ENCODE peak calls at places on chromosome 14, in five cellular contexts. One of them, this sample, is unnamed.

GRCh38 chr14:59313063-59314018 is 124.9 kb downstream of the DAAM1 start:
- DNase-seq in fibroblast of the aortic adventitia: no peak
- DNase-seq in colonic mucosa: no peak
- DNase-seq in lower lobe of right lung: no peak
- DNase-seq in brain microvascular endothelial cell: no peak
- DNase-seq in this sample: no peak

GRCh38 chr14:87264386-87264785 is 728.6 kb downstream of the GALC start:
- DNase-seq in lower lobe of right lung: no peak
- DNase-seq in colonic mucosa: no peak
- DNase-seq in fibroblast of the aortic adventitia: no peak
- DNase-seq in brain microvascular endothelial cell: no peak
- DNase-seq in this sample: no peak

GRCh38 chr14:81990312-81990761 is 456.7 kb upstream of the SEL1L start:
- DNase-seq in lower lobe of right lung: no peak
- DNase-seq in colonic mucosa: peak
- DNase-seq in brain microvascular endothelial cell: peak
- DNase-seq in fibroblast of the aortic adventitia: peak
- DNase-seq in this sample: peak

GRCh38 chr14:35814371-35815005 is 5.4 kb upstream of the RALGAPA1 start:
- DNase-seq in brain microvascular endothelial cell: peak
- DNase-seq in fibroblast of the aortic adventitia: peak
- DNase-seq in lower lobe of right lung: no peak
- DNase-seq in colonic mucosa: peak
- DNase-seq in this sample: no peak

GRCh38 chr14:77217551-77217950 is 36.0 kb downstream of the TMEM63C start:
- DNase-seq in colonic mucosa: no peak
- DNase-seq in fibroblast of the aortic adventitia: no peak
- DNase-seq in lower lobe of right lung: no peak
- DNase-seq in brain microvascular endothelial cell: no peak
- DNase-seq in this sample: no peak

GRCh38 chr14:81009339-81009738 is 53.9 kb downstream of the TSHR start:
- DNase-seq in fibroblast of the aortic adventitia: no peak
- DNase-seq in brain microvascular endothelial cell: no peak
- DNase-seq in colonic mucosa: no peak
- DNase-seq in lower lobe of right lung: no peak
- DNase-seq in this sample: no peak

GRCh38 chr14:89544636-89545301 is 127.7 kb upstream of the FOXN3 start:
- DNase-seq in colonic mucosa: no peak
- DNase-seq in lower lobe of right lung: no peak
- DNase-seq in brain microvascular endothelial cell: peak
- DNase-seq in fibroblast of the aortic adventitia: no peak
- DNase-seq in this sample: no peak

GRCh38 chr14:95068521-95068920 is 88.8 kb downstream of the DICER1 start:
- DNase-seq in fibroblast of the aortic adventitia: no peak
- DNase-seq in brain microvascular endothelial cell: no peak
- DNase-seq in lower lobe of right lung: no peak
- DNase-seq in colonic mucosa: no peak
- DNase-seq in this sample: no peak

GRCh38 chr14:69606258-69606657 is 5.1 kb upstream of the SUSD6 start:
- DNase-seq in brain microvascular endothelial cell: no peak
- DNase-seq in colonic mucosa: peak
- DNase-seq in lower lobe of right lung: peak
- DNase-seq in fibroblast of the aortic adventitia: no peak
- DNase-seq in this sample: no peak

GRCh38 chr14:101009531-101009930 is 106.0 kb upstream of the RTL1 start:
- DNase-seq in fibroblast of the aortic adventitia: no peak
- DNase-seq in colonic mucosa: no peak
- DNase-seq in brain microvascular endothelial cell: no peak
- DNase-seq in lower lobe of right lung: no peak
- DNase-seq in this sample: no peak

GRCh38 chr14:58177125-58177524 is 22.8 kb upstream of the ACTR10 start:
- DNase-seq in fibroblast of the aortic adventitia: no peak
- DNase-seq in brain microvascular endothelial cell: no peak
- DNase-seq in colonic mucosa: no peak
- DNase-seq in lower lobe of right lung: no peak
- DNase-seq in this sample: no peak

GRCh38 chr14:30525833-30526232 is 33.1 kb upstream of the G2E3 start:
- DNase-seq in fibroblast of the aortic adventitia: no peak
- DNase-seq in colonic mucosa: no peak
- DNase-seq in brain microvascular endothelial cell: no peak
- DNase-seq in lower lobe of right lung: no peak
- DNase-seq in this sample: no peak

GRCh38 chr14:27025648-27026047 is 427.8 kb upstream of the NOVA1 start:
- DNase-seq in lower lobe of right lung: no peak
- DNase-seq in fibroblast of the aortic adventitia: no peak
- DNase-seq in colonic mucosa: no peak
- DNase-seq in brain microvascular endothelial cell: no peak
- DNase-seq in this sample: no peak

GRCh38 chr14:100616854-100617714 is 29.9 kb upstream of the BEGAIN start:
- DNase-seq in fibroblast of the aortic adventitia: no peak
- DNase-seq in lower lobe of right lung: no peak
- DNase-seq in brain microvascular endothelial cell: no peak
- DNase-seq in colonic mucosa: no peak
- DNase-seq in this sample: no peak

GRCh38 chr14:86782092-86782580 is 1210.8 kb downstream of the GALC start:
- DNase-seq in colonic mucosa: no peak
- DNase-seq in brain microvascular endothelial cell: no peak
- DNase-seq in lower lobe of right lung: no peak
- DNase-seq in fibroblast of the aortic adventitia: no peak
- DNase-seq in this sample: no peak

GRCh38 chr14:67746927-67747326 is 45.2 kb downstream of the RDH12 start:
- DNase-seq in brain microvascular endothelial cell: no peak
- DNase-seq in fibroblast of the aortic adventitia: no peak
- DNase-seq in lower lobe of right lung: no peak
- DNase-seq in colonic mucosa: no peak
- DNase-seq in this sample: no peak

GRCh38 chr14:52020866-52021717 is 31.7 kb downstream of the RTRAF start:
- DNase-seq in brain microvascular endothelial cell: no peak
- DNase-seq in colonic mucosa: peak
- DNase-seq in fibroblast of the aortic adventitia: peak
- DNase-seq in lower lobe of right lung: no peak
- DNase-seq in this sample: no peak

GRCh38 chr14:50772361-50772760 is 58.6 kb downstream of the NIN start:
- DNase-seq in brain microvascular endothelial cell: peak
- DNase-seq in colonic mucosa: no peak
- DNase-seq in lower lobe of right lung: no peak
- DNase-seq in fibroblast of the aortic adventitia: peak
- DNase-seq in this sample: peak

GRCh38 chr14:56474419-56475022 is 105.1 kb upstream of the TMEM260 start:
- DNase-seq in lower lobe of right lung: no peak
- DNase-seq in fibroblast of the aortic adventitia: peak
- DNase-seq in colonic mucosa: no peak
- DNase-seq in brain microvascular endothelial cell: no peak
- DNase-seq in this sample: peak

GRCh38 chr14:60647837-60648168 is 1.5 kb downstream of the SIX1 start:
- DNase-seq in brain microvascular endothelial cell: no peak
- DNase-seq in fibroblast of the aortic adventitia: no peak
- DNase-seq in lower lobe of right lung: no peak
- DNase-seq in colonic mucosa: no peak
- DNase-seq in this sample: no peak

GRCh38 chr14:91606851-91607250 is 96.7 kb upstream of the PPP4R3A start:
- DNase-seq in colonic mucosa: no peak
- DNase-seq in fibroblast of the aortic adventitia: no peak
- DNase-seq in brain microvascular endothelial cell: no peak
- DNase-seq in lower lobe of right lung: no peak
- DNase-seq in this sample: no peak

GRCh38 chr14:69684461-69685183 is 73.2 kb downstream of the SUSD6 start:
- DNase-seq in lower lobe of right lung: peak
- DNase-seq in fibroblast of the aortic adventitia: no peak
- DNase-seq in brain microvascular endothelial cell: no peak
- DNase-seq in colonic mucosa: no peak
- DNase-seq in this sample: no peak

GRCh38 chr14:90796319-90796718 is 19.9 kb downstream of the TTC7B start:
- DNase-seq in colonic mucosa: no peak
- DNase-seq in brain microvascular endothelial cell: no peak
- DNase-seq in lower lobe of right lung: peak
- DNase-seq in fibroblast of the aortic adventitia: no peak
- DNase-seq in this sample: no peak

GRCh38 chr14:91380610-91381371 is 36.8 kb downstream of the CCDC88C start:
- DNase-seq in fibroblast of the aortic adventitia: peak
- DNase-seq in colonic mucosa: no peak
- DNase-seq in brain microvascular endothelial cell: peak
- DNase-seq in lower lobe of right lung: peak
- DNase-seq in this sample: peak

GRCh38 chr14:85587152-85587697 is 57.3 kb downstream of the FLRT2 start:
- DNase-seq in brain microvascular endothelial cell: no peak
- DNase-seq in colonic mucosa: no peak
- DNase-seq in lower lobe of right lung: no peak
- DNase-seq in fibroblast of the aortic adventitia: peak
- DNase-seq in this sample: peak

GRCh38 chr14:50762001-50762930 is 68.7 kb downstream of the NIN start:
- DNase-seq in colonic mucosa: no peak
- DNase-seq in lower lobe of right lung: no peak
- DNase-seq in brain microvascular endothelial cell: peak
- DNase-seq in fibroblast of the aortic adventitia: peak
- DNase-seq in this sample: no peak

GRCh38 chr14:37230551-37231194 is 32.9 kb downstream of the MIPOL1 start:
- DNase-seq in brain microvascular endothelial cell: peak
- DNase-seq in fibroblast of the aortic adventitia: peak
- DNase-seq in colonic mucosa: no peak
- DNase-seq in lower lobe of right lung: no peak
- DNase-seq in this sample: peak

GRCh38 chr14:55146425-55146824 is 17.4 kb downstream of the LGALS3 start:
- DNase-seq in colonic mucosa: no peak
- DNase-seq in fibroblast of the aortic adventitia: no peak
- DNase-seq in lower lobe of right lung: no peak
- DNase-seq in brain microvascular endothelial cell: no peak
- DNase-seq in this sample: no peak

DNA sequence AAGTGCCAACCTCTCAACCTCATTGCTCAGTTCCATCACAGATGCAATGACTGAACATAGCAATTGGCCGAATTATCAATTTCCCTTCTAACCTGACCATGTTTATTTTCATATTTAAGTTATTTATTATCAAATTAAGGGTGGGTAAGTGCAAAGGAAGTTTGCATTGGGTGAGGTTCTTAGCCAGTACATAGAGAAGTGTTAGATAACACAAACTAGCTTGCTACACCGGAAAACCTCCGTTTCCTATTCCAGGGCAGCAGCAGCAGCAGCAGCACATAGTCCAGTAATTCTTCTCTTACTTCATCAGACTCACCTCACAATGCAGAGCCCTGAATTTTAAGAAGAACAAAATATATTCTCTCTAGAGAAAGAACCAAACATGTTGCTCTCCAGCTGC is 200.5 kb upstream of the OR4E1 start:
- DNase-seq in brain microvascular endothelial cell: no peak
- DNase-seq in colonic mucosa: no peak
- DNase-seq in lower lobe of right lung: no peak
- DNase-seq in fibroblast of the aortic adventitia: no peak
- DNase-seq in this sample: no peak
- H3K4me3 ChIP-seq in brain microvascular endothelial cell: no peak
- H3K4me3 ChIP-seq in colonic mucosa: no peak
- H3K4me3 ChIP-seq in lower lobe of right lung: no peak
- H3K4me3 ChIP-seq in fibroblast of the aortic adventitia: no peak
- H3K4me3 ChIP-seq in this sample: no peak

GRCh38 chr14:103090481-103091020 is 4.0 kb upstream of the EXOC3L4 start:
- DNase-seq in lower lobe of right lung: no peak
- DNase-seq in colonic mucosa: no peak
- DNase-seq in brain microvascular endothelial cell: no peak
- DNase-seq in fibroblast of the aortic adventitia: no peak
- DNase-seq in this sample: no peak

GRCh38 chr14:103091883-103092222 is 2.7 kb upstream of the EXOC3L4 start:
- DNase-seq in colonic mucosa: no peak
- DNase-seq in lower lobe of right lung: no peak
- DNase-seq in fibroblast of the aortic adventitia: no peak
- DNase-seq in brain microvascular endothelial cell: no peak
- DNase-seq in this sample: no peak

GRCh38 chr14:103089386-103090335 is 4.9 kb upstream of the EXOC3L4 start:
- DNase-seq in brain microvascular endothelial cell: no peak
- DNase-seq in fibroblast of the aortic adventitia: no peak
- DNase-seq in lower lobe of right lung: no peak
- DNase-seq in colonic mucosa: no peak
- DNase-seq in this sample: no peak

GRCh38 chr14:103088921-103089320 is 4.9 kb downstream of the LBHD2 start:
- DNase-seq in colonic mucosa: no peak
- DNase-seq in brain microvascular endothelial cell: no peak
- DNase-seq in lower lobe of right lung: no peak
- DNase-seq in fibroblast of the aortic adventitia: no peak
- DNase-seq in this sample: no peak

GRCh38 chr14:103091041-103091882 is 3.3 kb upstream of the EXOC3L4 start:
- DNase-seq in colonic mucosa: peak
- DNase-seq in brain microvascular endothelial cell: no peak
- DNase-seq in fibroblast of the aortic adventitia: peak
- DNase-seq in lower lobe of right lung: peak
- DNase-seq in this sample: no peak
- TF ChIP-seq CTCF in colonic mucosa: peak
- TF ChIP-seq CTCF in brain microvascular endothelial cell: peak
- TF ChIP-seq CTCF in fibroblast of the aortic adventitia: peak
- TF ChIP-seq CTCF in lower lobe of right lung: peak
- TF ChIP-seq CTCF in this sample: peak

DNA sequence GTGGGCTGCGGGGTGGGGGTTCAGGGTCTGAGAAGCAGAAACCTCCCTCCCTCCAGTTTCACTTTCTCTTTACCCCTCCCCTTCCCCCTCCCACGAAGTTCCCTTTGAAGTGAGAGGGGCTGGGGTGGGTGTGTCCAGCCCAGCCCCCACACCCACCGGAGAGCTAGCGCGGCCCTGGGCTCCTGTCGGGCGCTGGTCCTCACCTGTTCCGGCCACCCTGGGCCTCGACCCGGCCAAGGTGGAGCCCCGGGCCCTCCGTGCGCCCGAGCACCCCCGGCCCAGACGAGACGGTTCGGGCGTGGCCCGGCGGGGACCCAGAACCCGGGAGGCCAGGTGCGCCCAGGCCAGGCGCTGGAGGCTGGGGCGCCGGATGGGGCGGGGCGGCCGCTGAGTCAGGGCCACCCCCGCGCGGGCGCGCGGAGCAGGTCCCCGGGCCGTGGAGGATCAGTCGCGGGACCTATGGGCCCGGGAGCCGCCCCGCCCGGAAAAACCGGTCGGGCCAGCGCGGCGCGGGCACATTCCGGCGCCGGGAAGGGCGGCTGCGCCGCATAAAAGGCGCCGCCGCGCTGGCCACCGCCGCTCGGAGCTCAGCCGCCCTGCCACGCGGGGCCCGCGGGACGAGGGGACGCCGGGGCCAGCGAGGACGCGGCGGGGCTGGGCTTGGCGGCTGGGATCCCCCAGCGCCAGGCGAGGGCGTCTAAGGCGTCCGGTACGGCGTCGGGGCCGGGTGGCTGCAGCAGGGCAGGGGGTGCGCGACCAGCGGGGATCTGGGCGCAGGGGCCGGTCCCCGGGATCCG is 21.6 kb upstream of the KIF26A start:
- DNase-seq in colonic mucosa: peak
- DNase-seq in fibroblast of the aortic adventitia: no peak
- DNase-seq in lower lobe of right lung: peak
- DNase-seq in brain microvascular endothelial cell: no peak
- DNase-seq in this sample: no peak
- H3K4me3 ChIP-seq in colonic mucosa: peak
- H3K4me3 ChIP-seq in fibroblast of the aortic adventitia: peak
- H3K4me3 ChIP-seq in lower lobe of right lung: peak
- H3K4me3 ChIP-seq in brain microvascular endothelial cell: no peak
- H3K4me3 ChIP-seq in this sample: no peak

DNA sequence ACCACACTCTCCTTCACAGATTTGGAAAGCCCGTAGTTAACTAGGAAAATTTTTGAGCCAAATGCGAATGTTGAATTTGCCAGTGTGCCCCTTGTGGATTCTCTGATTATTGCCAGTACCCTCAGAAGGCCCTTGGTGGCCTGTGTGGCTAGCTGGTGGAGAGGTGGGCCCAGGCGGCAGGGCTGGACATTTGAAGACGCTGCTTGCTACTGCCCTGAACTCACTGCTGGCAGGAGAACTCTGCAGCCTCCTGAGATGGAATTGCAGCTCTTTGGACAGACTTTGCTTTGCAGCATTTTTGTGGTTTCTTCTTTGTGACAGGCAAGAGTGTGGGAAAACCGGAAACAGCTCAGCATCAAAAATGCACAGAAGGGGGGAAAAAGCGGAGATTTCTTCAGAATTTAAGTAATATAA is 97.6 kb downstream of the TGFB3 start:
- DNase-seq in brain microvascular endothelial cell: peak
- DNase-seq in colonic mucosa: no peak
- DNase-seq in fibroblast of the aortic adventitia: peak
- DNase-seq in lower lobe of right lung: no peak
- DNase-seq in this sample: peak
- TF ChIP-seq CTCF in brain microvascular endothelial cell: peak
- TF ChIP-seq CTCF in colonic mucosa: no peak
- TF ChIP-seq CTCF in fibroblast of the aortic adventitia: peak
- TF ChIP-seq CTCF in lower lobe of right lung: no peak
- TF ChIP-seq CTCF in this sample: peak

This sample was measured in astrocyte of the cerebellum.